ENCODE peak calls at places on chromosomes 6 and 20, in eight cellular contexts. One of them, this sample, is unnamed. For H3K4me1, the result is how much of the 10 kb centered on the place peaks cover.

GRCh38 chr20:5835870-5836269 is 85.7 kb downstream of the SHLD1 start:
- DNase-seq in IMR-90: peak
- DNase-seq in spleen: no peak
- DNase-seq in ovary: no peak
- DNase-seq in esophagus squamous epithelium: no peak
- DNase-seq in hepatocyte: no peak
- DNase-seq in ascending aorta: no peak
- DNase-seq in left ventricle myocardium inferior: no peak
- DNase-seq in this sample: no peak

GRCh38 chr20:11305406-11305805 is 612.3 kb upstream of the BTBD3 start:
- DNase-seq in IMR-90: peak
- DNase-seq in left ventricle myocardium inferior: no peak
- DNase-seq in esophagus squamous epithelium: no peak
- DNase-seq in ascending aorta: no peak
- DNase-seq in spleen: no peak
- DNase-seq in ovary: no peak
- DNase-seq in hepatocyte: no peak
- DNase-seq in this sample: no peak

GRCh38 chr6:156942266-156942665 is 165.1 kb downstream of the ARID1B start:
- DNase-seq in ascending aorta: no peak
- DNase-seq in ovary: no peak
- DNase-seq in esophagus squamous epithelium: no peak
- DNase-seq in left ventricle myocardium inferior: no peak
- DNase-seq in hepatocyte: no peak
- DNase-seq in spleen: no peak
- DNase-seq in IMR-90: no peak
- DNase-seq in this sample: no peak

GRCh38 chr6:43774776-43775583 is 5.0 kb downstream of the VEGFA start:
- DNase-seq in left ventricle myocardium inferior: peak
- DNase-seq in hepatocyte: peak
- DNase-seq in spleen: peak
- DNase-seq in esophagus squamous epithelium: no peak
- DNase-seq in ascending aorta: no peak
- DNase-seq in ovary: peak
- DNase-seq in IMR-90: peak
- DNase-seq in this sample: peak

GRCh38 chr6:33082702-33083101 is 6.9 kb downstream of the HLA-DPB1 start:
- DNase-seq in left ventricle myocardium inferior: peak
- DNase-seq in ovary: no peak
- DNase-seq in hepatocyte: peak
- DNase-seq in spleen: no peak
- DNase-seq in ascending aorta: no peak
- DNase-seq in esophagus squamous epithelium: no peak
- DNase-seq in IMR-90: peak
- DNase-seq in this sample: no peak

GRCh38 chr6:137852346-137852745 is 14.7 kb upstream of the TNFAIP3 start:
- DNase-seq in ascending aorta: no peak
- DNase-seq in IMR-90: peak
- DNase-seq in esophagus squamous epithelium: no peak
- DNase-seq in spleen: no peak
- DNase-seq in ovary: no peak
- DNase-seq in left ventricle myocardium inferior: no peak
- DNase-seq in hepatocyte: no peak
- DNase-seq in this sample: no peak

GRCh38 chr20:36236786-36237121 is 476 bp downstream of the AAR2 start:
- DNase-seq in spleen: no peak
- DNase-seq in IMR-90: no peak
- DNase-seq in left ventricle myocardium inferior: no peak
- DNase-seq in ovary: no peak
- DNase-seq in ascending aorta: no peak
- DNase-seq in esophagus squamous epithelium: no peak
- DNase-seq in hepatocyte: no peak
- DNase-seq in this sample: no peak

GRCh38 chr6:82914511-82914910 is 151.1 kb downstream of the UBE3D start:
- DNase-seq in ovary: no peak
- DNase-seq in ascending aorta: no peak
- DNase-seq in IMR-90: no peak
- DNase-seq in spleen: no peak
- DNase-seq in hepatocyte: no peak
- DNase-seq in esophagus squamous epithelium: no peak
- DNase-seq in left ventricle myocardium inferior: no peak
- DNase-seq in this sample: no peak

GRCh38 chr6:105077592-105078463 is 102.0 kb downstream of the POPDC3 start:
- DNase-seq in IMR-90: peak
- DNase-seq in ovary: no peak
- DNase-seq in left ventricle myocardium inferior: no peak
- DNase-seq in esophagus squamous epithelium: no peak
- DNase-seq in ascending aorta: no peak
- DNase-seq in hepatocyte: peak
- DNase-seq in spleen: no peak
- DNase-seq in this sample: no peak

GRCh38 chr6:4287811-4288244 is 152.5 kb upstream of the ECI2 start:
- DNase-seq in ascending aorta: no peak
- DNase-seq in hepatocyte: no peak
- DNase-seq in left ventricle myocardium inferior: no peak
- DNase-seq in IMR-90: no peak
- DNase-seq in spleen: no peak
- DNase-seq in ovary: no peak
- DNase-seq in esophagus squamous epithelium: no peak
- DNase-seq in this sample: no peak

GRCh38 chr6:30156262-30156599 is 4.8 kb downstream of the TRIM10 start:
- DNase-seq in IMR-90: no peak
- DNase-seq in ascending aorta: no peak
- DNase-seq in ovary: no peak
- DNase-seq in spleen: no peak
- DNase-seq in left ventricle myocardium inferior: peak
- DNase-seq in esophagus squamous epithelium: no peak
- DNase-seq in hepatocyte: peak
- DNase-seq in this sample: peak

GRCh38 chr6:139243531-139243930 is 48.3 kb downstream of the TXLNB start:
- DNase-seq in esophagus squamous epithelium: no peak
- DNase-seq in hepatocyte: no peak
- DNase-seq in ovary: no peak
- DNase-seq in left ventricle myocardium inferior: no peak
- DNase-seq in IMR-90: peak
- DNase-seq in spleen: no peak
- DNase-seq in ascending aorta: no peak
- DNase-seq in this sample: no peak

GRCh38 chr6:139236105-139236504 is 55.7 kb downstream of the TXLNB start:
- DNase-seq in esophagus squamous epithelium: no peak
- DNase-seq in left ventricle myocardium inferior: no peak
- DNase-seq in spleen: no peak
- DNase-seq in ascending aorta: no peak
- DNase-seq in ovary: no peak
- DNase-seq in IMR-90: no peak
- DNase-seq in hepatocyte: no peak
- DNase-seq in this sample: no peak

GRCh38 chr6:139242457-139243240 is 49.1 kb downstream of the TXLNB start:
- DNase-seq in esophagus squamous epithelium: no peak
- DNase-seq in left ventricle myocardium inferior: no peak
- DNase-seq in IMR-90: no peak
- DNase-seq in spleen: no peak
- DNase-seq in ascending aorta: no peak
- DNase-seq in ovary: no peak
- DNase-seq in hepatocyte: no peak
- DNase-seq in this sample: no peak

GRCh38 chr6:139239137-139239536 is 52.7 kb downstream of the TXLNB start:
- DNase-seq in IMR-90: no peak
- DNase-seq in ovary: peak
- DNase-seq in esophagus squamous epithelium: no peak
- DNase-seq in hepatocyte: no peak
- DNase-seq in left ventricle myocardium inferior: no peak
- DNase-seq in spleen: no peak
- DNase-seq in ascending aorta: no peak
- DNase-seq in this sample: no peak

DNA sequence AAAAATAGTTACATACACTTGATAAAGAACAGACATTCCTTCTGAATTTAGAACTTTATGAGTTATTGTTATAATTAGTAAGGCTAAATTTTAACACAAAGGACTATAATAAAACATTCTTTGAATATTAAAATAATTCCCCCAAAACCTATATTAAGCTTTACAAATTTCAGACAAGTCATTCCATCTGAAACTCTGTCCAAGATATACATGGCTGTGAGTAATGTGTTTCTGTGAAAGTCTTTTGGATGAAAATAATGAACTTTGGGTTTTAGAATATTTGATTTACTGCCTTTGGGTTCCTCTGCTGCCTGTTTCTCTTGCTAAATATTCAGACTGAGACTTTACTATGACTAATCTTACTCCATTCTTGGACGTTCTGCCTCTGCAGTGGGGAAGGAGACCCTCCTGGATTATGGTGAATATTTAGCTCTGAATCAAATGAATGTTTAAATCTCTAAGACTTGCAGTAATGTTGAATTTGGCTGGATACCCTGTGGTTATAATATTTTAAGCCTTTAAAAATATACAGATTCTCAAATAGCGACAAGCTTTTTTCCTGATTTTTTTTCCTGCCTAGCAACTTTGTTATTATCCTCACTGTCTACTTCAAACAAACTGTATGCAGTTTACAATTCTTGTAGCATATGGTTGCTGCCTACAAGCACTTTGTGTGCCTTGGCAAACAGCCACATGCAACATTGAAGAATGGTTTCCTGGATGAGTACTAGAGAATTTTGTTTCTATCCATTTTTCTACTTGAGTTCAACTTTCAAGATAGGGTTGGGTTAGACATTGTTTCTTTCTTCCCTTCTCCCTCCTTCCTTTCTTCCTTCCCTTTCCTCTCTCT is 51.4 kb downstream of the TXLNB start:
- DNase-seq in ascending aorta: no peak
- DNase-seq in ovary: peak
- DNase-seq in spleen: no peak
- DNase-seq in esophagus squamous epithelium: no peak
- DNase-seq in hepatocyte: peak
- DNase-seq in left ventricle myocardium inferior: no peak
- DNase-seq in IMR-90: peak
- DNase-seq in this sample: peak
- H3K4me1 ChIP-seq in ascending aorta: under half
- H3K4me1 ChIP-seq in ovary: under half
- H3K4me1 ChIP-seq in spleen: under half
- H3K4me1 ChIP-seq in esophagus squamous epithelium: under half
- H3K4me1 ChIP-seq in hepatocyte: under half
- H3K4me1 ChIP-seq in left ventricle myocardium inferior: under half
- H3K4me1 ChIP-seq in IMR-90: under half
- H3K4me1 ChIP-seq in this sample: under half

GRCh38 chr6:140041056-140041455 is 666.6 kb upstream of the CITED2 start:
- DNase-seq in ovary: no peak
- DNase-seq in esophagus squamous epithelium: no peak
- DNase-seq in spleen: no peak
- DNase-seq in IMR-90: no peak
- DNase-seq in ascending aorta: no peak
- DNase-seq in left ventricle myocardium inferior: no peak
- DNase-seq in hepatocyte: no peak
- DNase-seq in this sample: no peak
- H3K4me1 ChIP-seq in ovary: under half
- H3K4me1 ChIP-seq in esophagus squamous epithelium: under half
- H3K4me1 ChIP-seq in spleen: under half
- H3K4me1 ChIP-seq in IMR-90: under half
- H3K4me1 ChIP-seq in ascending aorta: under half
- H3K4me1 ChIP-seq in left ventricle myocardium inferior: under half
- H3K4me1 ChIP-seq in hepatocyte: under half
- H3K4me1 ChIP-seq in this sample: under half

GRCh38 chr6:109308018-109308492 is 74.2 kb downstream of the CD164 start:
- DNase-seq in esophagus squamous epithelium: no peak
- DNase-seq in left ventricle myocardium inferior: no peak
- DNase-seq in ascending aorta: peak
- DNase-seq in hepatocyte: peak
- DNase-seq in spleen: no peak
- DNase-seq in ovary: no peak
- DNase-seq in IMR-90: peak
- DNase-seq in this sample: peak
- H3K4me1 ChIP-seq in esophagus squamous epithelium: under half
- H3K4me1 ChIP-seq in left ventricle myocardium inferior: under half
- H3K4me1 ChIP-seq in ascending aorta: under half
- H3K4me1 ChIP-seq in hepatocyte: under half
- H3K4me1 ChIP-seq in spleen: under half
- H3K4me1 ChIP-seq in ovary: under half
- H3K4me1 ChIP-seq in IMR-90: under half
- H3K4me1 ChIP-seq in this sample: under half

GRCh38 chr6:144659735-144660246 is 374.7 kb downstream of the UTRN start:
- DNase-seq in hepatocyte: no peak
- DNase-seq in spleen: no peak
- DNase-seq in esophagus squamous epithelium: no peak
- DNase-seq in ascending aorta: no peak
- DNase-seq in left ventricle myocardium inferior: no peak
- DNase-seq in IMR-90: no peak
- DNase-seq in ovary: no peak
- DNase-seq in this sample: no peak
- H3K4me1 ChIP-seq in hepatocyte: under half
- H3K4me1 ChIP-seq in spleen: half or more
- H3K4me1 ChIP-seq in esophagus squamous epithelium: under half
- H3K4me1 ChIP-seq in ascending aorta: under half
- H3K4me1 ChIP-seq in left ventricle myocardium inferior: under half
- H3K4me1 ChIP-seq in IMR-90: under half
- H3K4me1 ChIP-seq in ovary: under half
- H3K4me1 ChIP-seq in this sample: under half